ENCODE peak calls at places on chromosomes 11 and 22, in six cellular contexts. D, R, O, B, U and M are unnamed samples.

GRCh38 chr11:14643697-14644395 is at the start of gene PDE3B:
- DNase-seq in B (no peak), U (peak; percentile 71), O (peak; percentile 87), D (peak; percentile 73), R (peak; percentile 28), M (no peak)

GRCh38 chr22:35970601-35971417 is 57.8 kb downstream of the RBFOX2 start:
- DNase-seq in O (no peak), B (no peak), R (no peak), U (no peak), D (no peak), M (no peak)

GRCh38 chr11:122642971-122643370 is 12.6 kb upstream of the UBASH3B start:
- DNase-seq in U (no peak), D (no peak), O (no peak), B (no peak), R (no peak), M (no peak)

GRCh38 chr11:13221722-13222121 is 55.9 kb upstream of the BMAL1 start:
- DNase-seq in D (no peak), B (no peak), U (no peak), R (no peak), O (no peak), M (no peak)

GRCh38 chr11:2890466-2891241 is 5.1 kb upstream of the CDKN1C start:
- DNase-seq in B (no peak), D (no peak), R (no peak), U (peak; percentile 63), O (no peak), M (no peak)

GRCh38 chr11:34067383-34068065 is 16.0 kb downstream of the CAPRIN1 start:
- DNase-seq in B (no peak), U (no peak), D (no peak), O (no peak), R (no peak), M (no peak)

GRCh38 chr11:765025-765801 is 12.1 kb downstream of the GATD1 start:
- DNase-seq in O (peak; percentile 72), U (peak; percentile 41), B (no peak), D (peak; percentile 51), R (no peak), M (peak; percentile 89)

GRCh38 chr11:17528906-17529813 is 15.1 kb downstream of the USH1C start:
- DNase-seq in D (no peak), O (no peak), B (no peak), U (no peak), R (no peak), M (no peak)

GRCh38 chr22:49566693-49567092 is 261.0 kb downstream of the BRD1 start:
- DNase-seq in U (no peak), D (no peak), B (no peak), O (no peak), R (no peak), M (no peak)

GRCh38 chr11:131615611-131616010 is 245.2 kb downstream of the NTM start:
- DNase-seq in U (no peak), R (no peak), D (no peak), O (no peak), B (no peak), M (no peak)

GRCh38 chr11:83069441-83070043 is 2.2 kb downstream of the RAB30 start:
- DNase-seq in O (no peak), D (no peak), R (no peak), U (no peak), B (no peak), M (peak; percentile 67)

GRCh38 chr22:42069801-42070516 is 653 bp downstream of the NAGA start:
- DNase-seq in U (no peak), R (no peak), D (no peak), B (no peak), O (peak; percentile 26), M (no peak)

GRCh38 chr11:105774899-105775298 is 165.0 kb downstream of the GRIA4 start:
- DNase-seq in R (no peak), U (no peak), B (no peak), D (no peak), O (no peak), M (no peak)

GRCh38 chr11:27107548-27107947 is 66.9 kb downstream of the BBOX1 start:
- DNase-seq in R (no peak), O (no peak), D (no peak), U (no peak), B (no peak), M (no peak)

GRCh38 chr22:22948651-22949611 is 61.3 kb downstream of the IGLL5 start:
- DNase-seq in O (no peak), R (no peak), U (no peak), D (no peak), B (no peak), M (no peak)

GRCh38 chr11:85647078-85647477 is 689 bp upstream of the TMEM126A start:
- DNase-seq in D (no peak), B (no peak), U (no peak), O (no peak), R (no peak), M (peak; percentile 74)

GRCh38 chr11:6608011-6608410 is 4.0 kb downstream of the TAF10 start:
- DNase-seq in U (peak; percentile 9), O (no peak), B (no peak), D (no peak), R (no peak), M (no peak)

GRCh38 chr11:118216621-118217526 is 7.9 kb downstream of the JAML start:
- DNase-seq in O (peak; percentile 68), D (no peak), B (no peak), R (no peak), U (no peak), M (peak; percentile 61)

GRCh38 chr11:57001674-57002401 is 13.1 kb downstream of the OR5AK2 start:
- DNase-seq in R (no peak), O (no peak), D (no peak), U (no peak), B (no peak), M (peak; percentile 49)

GRCh38 chr11:45173064-45173463 is 26.6 kb downstream of the PRDM11 start:
- DNase-seq in D (no peak), O (no peak), B (no peak), R (no peak), U (peak; percentile 49), M (no peak)

GRCh38 chr11:96331556-96332168 is 11.3 kb downstream of the MAML2 start:
- DNase-seq in U (no peak), R (no peak), D (no peak), O (no peak), B (no peak), M (no peak)

GRCh38 chr11:1705121-1706052 is 8.4 kb downstream of the KRTAP5-6 start:
- DNase-seq in R (no peak), O (no peak), B (no peak), U (no peak), D (no peak), M (no peak)

GRCh38 chr11:132644511-132644910 is 887.8 kb downstream of the OPCML start:
- DNase-seq in U (no peak), B (no peak), R (no peak), O (no peak), D (no peak), M (no peak)

GRCh38 chr22:19853879-19854777 is 546 bp downstream of the GNB1L start:
- DNase-seq in U (peak; percentile 10), D (no peak), B (no peak), O (peak; percentile 22), R (no peak), M (peak; percentile 68)

GRCh38 chr22:23086263-23086662 is 15.9 kb downstream of the GNAZ start:
- DNase-seq in D (no peak), B (no peak), U (no peak), R (no peak), O (no peak), M (no peak)

GRCh38 chr11:132058211-132058772 is 687.9 kb downstream of the NTM start:
- DNase-seq in B (no peak), U (no peak), D (no peak), R (no peak), O (no peak), M (no peak)

GRCh38 chr11:77515483-77515882 is 41.6 kb upstream of the PAK1 start:
- DNase-seq in O (no peak), R (no peak), U (peak; percentile 40), D (no peak), B (no peak), M (no peak)

GRCh38 chr11:15114501-15115475 is at the start of gene INSC:
- DNase-seq in B (no peak), R (no peak), D (no peak), O (no peak), U (no peak), M (no peak)

GRCh38 chr11:16814410-16815046 is 76.1 kb downstream of the C11orf58 start:
- DNase-seq in U (no peak), D (no peak), B (no peak), O (no peak), R (no peak), M (no peak)

GRCh38 chr22:24233235-24233634 is 11.6 kb downstream of the GGT5 start:
- DNase-seq in B (no peak), D (no peak), U (no peak), R (no peak), O (no peak), M (no peak)